ENCODE peak calls at places on chromosomes 12 and 14, in eight cellular contexts. W is GM12878, Y is lung, L is breast epithelium, V is K562, U is brain microvascular endothelial cell, X is dorsolateral prefrontal cortex, H is sigmoid colon. C is an unnamed sample.

GRCh38 chr12:26878661-26879119 is 45.7 kb upstream of the ITPR2 start:
- DNase-seq in W (no peak), Y (peak; percentile 54), L (peak; percentile 74), V (no peak), U (no peak), X (peak; percentile 18), H (peak; percentile 92), C (no peak)

GRCh38 chr12:77438639-77439038 is 373.3 kb upstream of the E2F7 start:
- DNase-seq in W (no peak), Y (no peak), L (no peak), V (no peak), U (no peak), X (no peak), H (no peak), C (no peak)

GRCh38 chr12:93938921-93939320 is 209.5 kb upstream of the PLXNC1 start:
- DNase-seq in W (no peak), Y (no peak), L (no peak), V (no peak), U (no peak), X (no peak), H (no peak), C (peak; percentile 26)

GRCh38 chr12:101166866-101167265 is 43.2 kb downstream of the SLC5A8 start:
- DNase-seq in W (no peak), Y (no peak), L (no peak), V (no peak), U (no peak), X (no peak), H (no peak), C (no peak)

GRCh38 chr12:39173689-39174088 is 268.3 kb upstream of the CPNE8 start:
- DNase-seq in W (no peak), Y (no peak), L (no peak), V (no peak), U (no peak), X (no peak), H (no peak), C (no peak)

GRCh38 chr14:64363265-64363840 is 24.8 kb upstream of the MTHFD1 start:
- DNase-seq in W (no peak), Y (no peak), L (no peak), V (no peak), U (peak; percentile 71), X (no peak), H (no peak), C (no peak)

GRCh38 chr12:121282072-121282742 is 14.3 kb downstream of the CAMKK2 start:
- DNase-seq in W (no peak), Y (no peak), L (no peak), V (peak; percentile 8), U (no peak), X (peak; percentile 52), H (no peak), C (no peak)

GRCh38 chr12:32902287-32902996 is 5.9 kb upstream of the PKP2 start:
- DNase-seq in W (no peak), Y (no peak), L (no peak), V (no peak), U (no peak), X (no peak), H (no peak), C (no peak)

GRCh38 chr12:6767301-6767591 is 1.1 kb downstream of the PTMS start:
- DNase-seq in W (no peak), Y (no peak), L (no peak), V (no peak), U (no peak), X (peak; percentile 10), H (no peak), C (no peak)

GRCh38 chr12:59322473-59322872 is 273.4 kb upstream of the SLC16A7 start:
- DNase-seq in W (no peak), Y (no peak), L (no peak), V (no peak), U (no peak), X (peak; percentile 26), H (no peak), C (no peak)

GRCh38 chr12:401235-402126 is at the start of gene CCDC77:
- DNase-seq in W (peak; percentile 86), Y (peak; percentile 92), L (peak; percentile 89), V (peak; percentile 93), U (peak; percentile 90), X (peak; percentile 94), H (peak; percentile 95), C (peak; percentile 46)

GRCh38 chr12:131565256-131566005 is 145.5 kb upstream of the SFSWAP start:
- DNase-seq in W (no peak), Y (no peak), L (no peak), V (no peak), U (no peak), X (no peak), H (no peak), C (no peak)

GRCh38 chr12:113145720-113146551 is 3.6 kb upstream of the CFAP73 start:
- DNase-seq in W (no peak), Y (no peak), L (no peak), V (no peak), U (no peak), X (no peak), H (no peak), C (no peak)

GRCh38 chr14:33229269-33229924 is 290.7 kb downstream of the NPAS3 start:
- DNase-seq in W (no peak), Y (no peak), L (no peak), V (no peak), U (no peak), X (peak; percentile 3), H (no peak), C (no peak)

GRCh38 chr12:123049398-123050250 is 69.1 kb downstream of the ARL6IP4 start:
- DNase-seq in W (no peak), Y (no peak), L (no peak), V (no peak), U (no peak), X (no peak), H (no peak), C (no peak)

GRCh38 chr12:53057816-53058500 is 8.1 kb downstream of the TNS2 start:
- DNase-seq in W (no peak), Y (no peak), L (no peak), V (no peak), U (no peak), X (no peak), H (peak; percentile 72), C (no peak)

GRCh38 chr12:57243521-57244305 is 7.3 kb downstream of the STAC3 start:
- DNase-seq in W (no peak), Y (peak; percentile 79), L (peak; percentile 79), V (peak; percentile 76), U (peak; percentile 72), X (peak; percentile 75), H (peak; percentile 85), C (no peak)

GRCh38 chr12:93722757-93723567 is 45.8 kb downstream of the CRADD start:
- DNase-seq in W (no peak), Y (no peak), L (no peak), V (no peak), U (no peak), X (peak; percentile 26), H (no peak), C (no peak)

GRCh38 chr12:56804169-56804568 is 41.0 kb downstream of the HSD17B6 start:
- DNase-seq in W (no peak), Y (no peak), L (no peak), V (no peak), U (no peak), X (no peak), H (no peak), C (no peak)

GRCh38 chr12:115983226-115983798 is 294.2 kb downstream of the MED13L start:
- DNase-seq in W (no peak), Y (no peak), L (no peak), V (peak; percentile 15), U (no peak), X (no peak), H (no peak), C (no peak)

GRCh38 chr14:60640859-60641721 is 8.2 kb downstream of the SIX1 start:
- DNase-seq in W (no peak), Y (no peak), L (no peak), V (no peak), U (no peak), X (no peak), H (no peak), C (no peak)
- H3K27me3 ChIP-seq in W (peaks cover 34% of the 10 kb centered on the region), Y (peaks cover 5% of the 10 kb centered on the region), L (peaks cover 18% of the 10 kb centered on the region), V (no peaks in the 10 kb centered on the region), U (no peaks in the 10 kb centered on the region), X (peaks cover 98% of the 10 kb centered on the region), H (peaks cover 95% of the 10 kb centered on the region), C (no peaks in the 10 kb centered on the region)

GRCh38 chr14:95143813-95144620 is 13.3 kb downstream of the DICER1 start:
- DNase-seq in W (no peak), Y (no peak), L (no peak), V (no peak), U (no peak), X (no peak), H (no peak), C (no peak)
- H3K4me3 ChIP-seq in W (no peak overlapping the region), Y (no peak overlapping the region), L (peak overlapping the region; percentile 12), V (no peak overlapping the region), U (no peak overlapping the region), X (no peak overlapping the region), H (no peak overlapping the region), C (no peak overlapping the region)

DNA sequence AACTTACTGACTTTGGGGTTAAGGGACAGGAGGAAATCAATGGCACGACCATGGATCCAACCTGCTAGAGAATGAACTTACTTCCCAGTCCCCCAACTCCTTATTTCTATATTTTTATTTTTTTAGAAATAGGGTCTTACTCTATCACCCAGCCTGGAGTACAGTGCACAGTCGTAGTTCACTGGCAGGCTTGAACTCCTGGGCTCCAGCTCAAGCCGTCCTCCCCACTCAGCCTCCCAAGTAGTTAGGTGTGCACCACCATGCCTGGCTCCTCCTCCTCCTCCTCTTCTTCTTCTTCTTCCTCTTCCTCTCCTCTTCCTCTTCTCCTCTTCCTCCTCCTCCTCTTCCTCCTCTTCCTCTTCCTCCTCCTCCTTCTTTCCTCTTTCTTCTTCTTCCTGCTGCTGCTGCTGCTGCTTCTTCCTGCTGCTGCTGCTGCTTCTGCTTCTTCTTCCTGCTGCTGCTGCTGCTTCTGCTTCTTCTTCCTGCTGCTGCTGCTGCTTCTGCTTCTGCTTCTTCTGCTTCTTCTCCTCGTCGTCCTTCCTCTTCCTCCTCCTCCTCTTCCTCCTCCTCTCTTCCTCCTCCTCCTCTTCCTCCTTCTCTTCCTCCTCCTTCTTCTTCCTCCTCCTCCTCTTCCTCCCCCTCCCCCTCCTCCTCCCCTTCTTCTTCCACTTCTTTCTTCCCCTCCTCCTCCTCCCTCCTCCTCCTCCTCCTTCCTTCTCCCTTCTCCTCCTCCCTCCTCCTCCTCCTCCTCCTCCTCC is 390.1 kb upstream of the RGS6 start:
- DNase-seq in W (no peak), Y (no peak), L (no peak), V (no peak), U (no peak), X (no peak), H (no peak), C (no peak)
- TF ChIP-seq CTCF in W (no peak), Y (no peak), L (no peak), V (no peak), U (no peak), X (no peak), H (no peak), C (no peak)

GRCh38 chr12:103697912-103698751 is 111.1 kb downstream of the STAB2 start:
- DNase-seq in W (no peak), Y (no peak), L (no peak), V (no peak), U (no peak), X (no peak), H (no peak), C (no peak)
- H3K27me3 ChIP-seq in W (no peaks in the 10 kb centered on the region), Y (no peaks in the 10 kb centered on the region), L (no peaks in the 10 kb centered on the region), V (no peaks in the 10 kb centered on the region), U (no peaks in the 10 kb centered on the region), X (no peaks in the 10 kb centered on the region), H (no peaks in the 10 kb centered on the region), C (peaks cover 3% of the 10 kb centered on the region)

GRCh38 chr14:104826858-104827172 is 25.9 kb downstream of the ZBTB42 start:
- DNase-seq in W (no peak), Y (no peak), L (no peak), V (no peak), U (no peak), X (no peak), H (no peak), C (no peak)
- H3K4me3 ChIP-seq in W (no peak overlapping the region), Y (no peak overlapping the region), L (peak overlapping the region; percentile 76), V (peak overlapping the region; percentile 25), U (peak overlapping the region; percentile 47), X (peak overlapping the region; percentile 70), H (peak overlapping the region; percentile 29), C (peak overlapping the region; percentile 53)

C was measured in BJ.